ENCODE peak calls at places on chromosomes 7 and 10, in five cellular contexts. A is left ventricle myocardium inferior; L is RWPE1; V is CD8-positive, alpha-beta T cell; I is upper lobe of right lung. B is an unnamed sample.

GRCh38 chr10:31064334-31064733 is 32.7 kb upstream of the ZNF438 start:
- DNase-seq in A (peak; percentile 22), L (no peak), V (no peak), I (no peak), B (no peak)

GRCh38 chr7:146090023-146090645 is 26.5 kb upstream of the CNTNAP2 start:
- DNase-seq in A (no peak), L (peak; percentile 18), V (no peak), I (no peak), B (peak; percentile 1)

GRCh38 chr7:151592868-151593486 is 73.3 kb upstream of the RHEB start:
- DNase-seq in A (no peak), L (peak; percentile 90), V (no peak), I (no peak), B (peak; percentile 39)

GRCh38 chr7:2038876-2039728 is 193.6 kb downstream of the MAD1L1 start:
- DNase-seq in A (peak; percentile 9), L (no peak), V (no peak), I (peak; percentile 12), B (no peak)

GRCh38 chr10:127195571-127196226 is 692 bp downstream of the INSYN2A start:
- DNase-seq in A (no peak), L (peak; percentile 19), V (no peak), I (no peak), B (no peak)

GRCh38 chr7:47751068-47751467 is 169.2 kb upstream of the TNS3 start:
- DNase-seq in A (no peak), L (no peak), V (no peak), I (no peak), B (no peak)

GRCh38 chr10:122098924-122099323 is 110.0 kb downstream of the TACC2 start:
- DNase-seq in A (no peak), L (no peak), V (no peak), I (no peak), B (no peak)

GRCh38 chr10:29257106-29257783 is 31.6 kb upstream of the LYZL1 start:
- DNase-seq in A (peak; percentile 27), L (peak; percentile 23), V (no peak), I (no peak), B (peak; percentile 2)

GRCh38 chr10:13776861-13777301 is 190.1 kb downstream of the PRPF18 start:
- DNase-seq in A (no peak), L (no peak), V (no peak), I (no peak), B (no peak)

GRCh38 chr10:129971381-129972144 is 7.5 kb upstream of the EBF3 start:
- DNase-seq in A (peak; percentile 60), L (peak; percentile 72), V (no peak), I (peak; percentile 83), B (no peak)

GRCh38 chr10:120978589-120979252 is 127.6 kb downstream of the WDR11 start:
- DNase-seq in A (no peak), L (peak; percentile 75), V (no peak), I (no peak), B (no peak)

GRCh38 chr10:83023647-83024046 is 1115.7 kb upstream of the GHITM start:
- DNase-seq in A (no peak), L (no peak), V (no peak), I (no peak), B (no peak)

GRCh38 chr7:29146082-29146706 is at the start of gene CPVL:
- DNase-seq in A (peak; percentile 70), L (peak; percentile 33), V (no peak), I (peak; percentile 81), B (no peak)

GRCh38 chr7:27640914-27641570 is 21.6 kb downstream of the HIBADH start:
- DNase-seq in A (no peak), L (peak; percentile 83), V (no peak), I (no peak), B (no peak)

GRCh38 chr7:11193888-11194287 is 220.2 kb downstream of the PHF14 start:
- DNase-seq in A (no peak), L (no peak), V (no peak), I (no peak), B (no peak)

GRCh38 chr10:105974803-105975456 is 1189.6 kb downstream of the SORCS1 start:
- DNase-seq in A (no peak), L (peak; percentile 20), V (no peak), I (no peak), B (no peak)

GRCh38 chr10:13690281-13690825 is 103.6 kb downstream of the PRPF18 start:
- DNase-seq in A (no peak), L (peak; percentile 84), V (no peak), I (peak; percentile 40), B (peak; percentile 62)

GRCh38 chr10:30553625-30554442 is 75.7 kb downstream of the LYZL2 start:
- DNase-seq in A (peak; percentile 76), L (no peak), V (no peak), I (peak; percentile 77), B (no peak)

GRCh38 chr7:44163591-44163990 is 22.5 kb upstream of the MYL7 start:
- DNase-seq in A (no peak), L (peak; percentile 59), V (no peak), I (no peak), B (peak; percentile 41)

GRCh38 chr10:11164806-11165590 is 147.3 kb downstream of the CELF2 start:
- DNase-seq in A (peak; percentile 70), L (peak; percentile 75), V (peak; percentile 75), I (peak; percentile 78), B (peak; percentile 14)

DNA sequence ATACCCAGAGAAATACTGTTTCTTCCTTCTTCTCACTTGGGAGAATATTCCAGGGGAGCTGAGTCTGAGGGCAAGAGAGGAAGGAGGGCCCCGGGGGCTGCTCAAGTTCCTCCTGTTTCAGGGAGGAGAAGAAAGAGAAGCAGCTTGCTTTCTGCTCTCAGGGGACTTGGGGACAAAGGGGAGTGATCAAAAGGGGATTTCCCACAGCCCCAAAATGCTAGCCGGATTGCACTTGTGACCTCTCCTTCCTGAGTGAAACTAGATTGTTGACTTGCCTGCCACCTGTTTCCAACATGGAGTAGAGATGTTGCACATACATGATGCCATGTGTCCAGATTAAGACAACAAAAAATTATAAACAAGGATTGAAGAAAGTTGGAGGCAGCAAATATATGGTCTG is 28.7 kb upstream of the PDCD4 start:
- DNase-seq in A (no peak), L (no peak), V (peak; percentile 37), I (no peak), B (no peak)
- H3K27ac ChIP-seq in A (peak overlapping the region; percentile 40), L (no peak overlapping the region), V (no peak overlapping the region), I (no peak overlapping the region), B (no peak overlapping the region)

GRCh38 chr10:124712704-124713407 is 31.3 kb downstream of the FAM53B start:
- DNase-seq in A (no peak), L (no peak), V (no peak), I (peak; percentile 36), B (no peak)
- H3K27ac ChIP-seq in A (peak overlapping the region; percentile 92), L (peak overlapping the region; percentile 30), V (no peak overlapping the region), I (peak overlapping the region; percentile 17), B (no peak overlapping the region)

GRCh38 chr7:18872344-18872743 is 245.1 kb downstream of the TWIST1 start:
- DNase-seq in A (no peak), L (no peak), V (no peak), I (no peak), B (no peak)

GRCh38 chr7:18861514-18861913 is 255.9 kb downstream of the TWIST1 start:
- DNase-seq in A (no peak), L (no peak), V (no peak), I (no peak), B (no peak)

GRCh38 chr7:18864967-18865366 is 252.5 kb downstream of the TWIST1 start:
- DNase-seq in A (no peak), L (no peak), V (no peak), I (no peak), B (no peak)

GRCh38 chr7:18866359-18867036 is 250.9 kb downstream of the TWIST1 start:
- DNase-seq in A (peak; percentile 57), L (peak; percentile 96), V (no peak), I (no peak), B (peak; percentile 99)
- H3K27ac ChIP-seq in A (peak overlapping the region; percentile 67), L (no peak overlapping the region), V (no peak overlapping the region), I (no peak overlapping the region), B (peak overlapping the region; percentile 43)

GRCh38 chr10:26274391-26274790 is 57.8 kb downstream of the GAD2 start:
- DNase-seq in A (peak; percentile 31), L (no peak), V (no peak), I (no peak), B (no peak)
- H3K27ac ChIP-seq in A (no peak overlapping the region), L (no peak overlapping the region), V (no peak overlapping the region), I (no peak overlapping the region), B (no peak overlapping the region)

GRCh38 chr10:33152750-33153149 is 181.7 kb downstream of the NRP1 start:
- DNase-seq in A (no peak), L (no peak), V (no peak), I (no peak), B (no peak)

GRCh38 chr10:33152146-33152545 is 182.3 kb downstream of the NRP1 start:
- DNase-seq in A (peak; percentile 27), L (no peak), V (no peak), I (no peak), B (no peak)

GRCh38 chr10:33153266-33153967 is 181.1 kb downstream of the NRP1 start:
- DNase-seq in A (no peak), L (no peak), V (no peak), I (no peak), B (no peak)

GRCh38 chr10:33154590-33154989 is 179.9 kb downstream of the NRP1 start:
- DNase-seq in A (no peak), L (no peak), V (no peak), I (no peak), B (no peak)

GRCh38 chr10:33153968-33154327 is 180.5 kb downstream of the NRP1 start:
- DNase-seq in A (no peak), L (no peak), V (no peak), I (no peak), B (no peak)
- H3K27ac ChIP-seq in A (peak overlapping the region; percentile 76), L (no peak overlapping the region), V (no peak overlapping the region), I (no peak overlapping the region), B (no peak overlapping the region)

DNA sequence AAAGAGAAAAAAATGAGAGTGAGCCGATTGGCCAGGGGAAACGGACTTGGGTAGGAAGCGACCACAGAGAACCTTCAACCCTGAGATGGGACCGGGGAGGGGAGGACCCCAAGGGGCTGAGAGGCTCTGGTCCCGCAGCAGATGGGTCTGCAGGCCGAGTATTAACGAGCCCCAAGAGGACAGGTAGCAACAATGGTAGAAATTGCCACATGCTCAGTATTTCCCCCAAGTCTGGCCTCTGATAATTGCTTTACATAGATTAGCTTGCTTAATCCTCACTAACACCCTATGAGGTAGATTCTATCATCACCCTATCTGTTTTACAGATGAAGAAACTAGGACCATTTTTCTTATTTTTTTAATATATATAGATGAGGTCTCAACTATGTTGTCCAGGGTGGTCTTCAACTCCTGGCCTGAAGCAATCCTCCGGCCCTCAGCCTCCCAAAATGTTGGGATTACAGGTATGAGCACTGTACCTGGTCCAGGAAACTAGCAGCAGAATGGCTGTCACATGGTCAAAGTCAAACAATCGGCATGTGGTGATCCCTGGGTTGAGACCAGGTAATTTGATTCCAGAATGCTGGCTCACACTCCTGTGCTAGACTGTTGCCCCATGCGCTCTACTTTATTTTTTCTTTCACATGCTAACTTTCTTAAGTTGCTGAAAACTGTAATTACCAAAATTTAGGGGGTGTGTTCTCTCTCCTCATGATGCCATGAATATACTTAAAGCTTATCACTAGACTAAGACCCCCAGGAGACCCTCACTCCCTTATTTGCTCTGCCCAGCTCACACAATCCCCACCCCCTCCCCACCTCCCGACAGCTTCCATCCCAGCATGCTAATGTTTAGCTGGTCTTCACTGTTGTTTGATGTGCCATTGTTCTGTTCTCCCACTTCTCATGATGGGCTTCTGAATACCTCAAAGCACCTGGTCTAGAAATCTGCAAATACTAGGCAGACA is 67.9 kb upstream of the AFAP1L2 start:
- DNase-seq in A (no peak), L (no peak), V (no peak), I (no peak), B (no peak)
- H3K27ac ChIP-seq in A (peak overlapping the region; percentile 92), L (no peak overlapping the region), V (no peak overlapping the region), I (no peak overlapping the region), B (peak overlapping the region; percentile 33)